ENCODE peak calls at places on chromosomes 13 and 19, in nine cellular contexts. C, G, N, R, J, A, B, S and K are unnamed samples.

GRCh38 chr19:46650445-46650844 is 10.5 kb downstream of the DACT3 start:
- DNase-seq in A (no peak), R (no peak), S (no peak), G (no peak), J (no peak), B (no peak), N (no peak), C (no peak), K (no peak)

GRCh38 chr19:55695511-55696290 is 20.7 kb downstream of the EPN1 start:
- DNase-seq in B (no peak), G (no peak), S (peak), N (no peak), R (no peak), J (no peak), A (no peak), C (peak), K (no peak)

GRCh38 chr13:104773775-104774174 is 1707.6 kb upstream of the SLC10A2 start:
- DNase-seq in J (no peak), C (no peak), R (peak), G (no peak), A (peak), B (peak), S (no peak), N (no peak), K (no peak)

GRCh38 chr19:53659292-53659691 is 27.5 kb downstream of the DPRX start:
- DNase-seq in B (peak), G (no peak), A (no peak), S (no peak), R (no peak), N (no peak), J (no peak), C (no peak), K (no peak)

GRCh38 chr19:21256722-21257121 is 72.5 kb downstream of the ZNF708 start:
- DNase-seq in B (peak), G (peak), J (no peak), N (no peak), A (no peak), C (no peak), S (no peak), R (no peak), K (no peak)

GRCh38 chr13:77565635-77566034 is 30.1 kb downstream of the SCEL start:
- DNase-seq in R (peak), N (no peak), C (no peak), J (peak), G (peak), S (no peak), B (peak), A (peak), K (no peak)

GRCh38 chr19:35022460-35022859 is 7.8 kb upstream of the SCN1B start:
- DNase-seq in J (no peak), G (no peak), B (no peak), N (no peak), S (no peak), C (no peak), A (no peak), R (no peak), K (no peak)

GRCh38 chr19:3983936-3984583 is 1.2 kb downstream of the EEF2 start:
- DNase-seq in C (no peak), R (peak), G (no peak), A (no peak), N (no peak), J (no peak), B (peak), S (no peak), K (peak)

GRCh38 chr19:12769689-12770088 is 5.7 kb downstream of the HOOK2 start:
- DNase-seq in B (no peak), A (no peak), S (no peak), G (no peak), R (peak), N (peak), J (peak), C (no peak), K (no peak)